ENCODE peak calls at places on chromosomes 4 and X, in ten cellular contexts. O, X, A, T, P, Z, L, G, Q and J are unnamed samples.

GRCh38 chrX:115896362-115896761 is 274.2 kb upstream of the AGTR2 start:
- DNase-seq in X (no peak), Z (no peak), T (no peak), A (no peak), L (no peak), G (no peak), P (no peak), O (no peak), Q (no peak), J (no peak)

GRCh38 chr4:17561195-17561909 is 15.6 kb upstream of the LAP3 start:
- DNase-seq in T (no peak), P (peak), X (peak), Q (no peak), Z (peak), L (no peak), G (no peak), A (no peak), O (no peak), J (no peak)

GRCh38 chrX:149124526-149125108 is 380.5 kb downstream of the IDS start:
- DNase-seq in P (peak), T (no peak), L (no peak), X (no peak), G (no peak), A (no peak), Z (no peak), O (no peak), Q (no peak), J (no peak)

GRCh38 chrX:72306085-72306801 is 529 bp upstream of the CITED1 start:
- DNase-seq in X (no peak), L (no peak), Q (peak), P (no peak), Z (no peak), A (no peak), O (no peak), G (no peak), T (no peak), J (no peak)

GRCh38 chrX:82127228-82128123 is 925.6 kb downstream of the SH3BGRL start:
- DNase-seq in A (no peak), Z (no peak), Q (no peak), P (no peak), X (no peak), T (no peak), O (peak), L (no peak), G (no peak), J (no peak)

GRCh38 chr4:40837094-40837870 is 87.5 kb downstream of the NSUN7 start:
- DNase-seq in Z (no peak), T (peak), A (no peak), X (no peak), G (no peak), O (no peak), Q (peak), P (no peak), L (no peak), J (no peak)

GRCh38 chr4:164935363-164935762 is 42.1 kb downstream of the TRIM61 start:
- DNase-seq in O (no peak), X (no peak), P (no peak), G (no peak), T (no peak), A (no peak), Z (no peak), Q (no peak), L (no peak), J (no peak)

GRCh38 chrX:57821703-57822375 is 88.4 kb downstream of the ZXDA start:
- DNase-seq in Z (peak), A (peak), P (peak), X (peak), G (no peak), T (peak), O (peak), Q (no peak), L (no peak), J (no peak)

GRCh38 chrX:32532282-32532681 is 679.1 kb downstream of the DMD start:
- DNase-seq in Q (no peak), Z (no peak), O (no peak), T (no peak), P (no peak), X (no peak), A (no peak), G (no peak), L (no peak), J (no peak)

GRCh38 chr4:24160358-24160757 is 270.5 kb upstream of the PPARGC1A start:
- DNase-seq in P (peak), G (no peak), O (no peak), L (no peak), Q (no peak), X (no peak), A (no peak), T (no peak), Z (no peak), J (no peak)

GRCh38 chrX:48761674-48762471 is at the start of gene GLOD5:
- DNase-seq in A (peak), O (no peak), P (peak), Q (no peak), L (no peak), T (peak), G (no peak), X (no peak), Z (no peak), J (peak)

GRCh38 chrX:23885803-23886202 is 21.9 kb downstream of the APOO start:
- DNase-seq in T (no peak), Q (no peak), P (no peak), L (no peak), G (no peak), A (peak), O (no peak), Z (no peak), X (peak), J (no peak)

GRCh38 chrX:1417921-1418875 is 26.3 kb upstream of the SLC25A6 start:
- DNase-seq in L (no peak), Z (no peak), P (no peak), G (peak), A (no peak), T (no peak), O (no peak), Q (peak), X (no peak), J (no peak)

GRCh38 chr4:6808259-6808658 is 25.7 kb downstream of the KIAA0232 start:
- DNase-seq in L (no peak), Z (no peak), P (no peak), X (no peak), A (no peak), O (no peak), T (no peak), Q (no peak), G (no peak), J (no peak)

GRCh38 chr4:28443371-28443770 is 1582.7 kb downstream of the STIM2 start:
- DNase-seq in A (no peak), X (no peak), O (no peak), Q (no peak), P (no peak), L (no peak), G (no peak), T (no peak), Z (no peak), J (no peak)

GRCh38 chr4:28548549-28548948 is 1687.9 kb downstream of the STIM2 start:
- DNase-seq in T (no peak), O (no peak), G (no peak), X (no peak), A (no peak), L (no peak), Q (no peak), P (no peak), Z (no peak), J (no peak)

GRCh38 chrX:74509989-74510388 is 88.7 kb downstream of the SLC16A2 start:
- DNase-seq in L (no peak), T (no peak), O (no peak), Z (no peak), X (no peak), Q (no peak), P (no peak), G (no peak), A (no peak), J (no peak)

GRCh38 chr4:120630432-120630831 is 292.1 kb downstream of the PRDM5 start:
- DNase-seq in G (no peak), Q (no peak), T (no peak), P (peak), A (no peak), Z (no peak), X (no peak), L (no peak), O (no peak), J (no peak)

GRCh38 chr4:73897380-73898136 is 28.4 kb downstream of the CXCL1 start:
- DNase-seq in L (no peak), T (no peak), P (no peak), Z (peak), X (peak), A (no peak), G (no peak), O (no peak), Q (no peak), J (no peak)

GRCh38 chrX:13900351-13900750 is 83.5 kb upstream of the GPM6B start:
- DNase-seq in Z (no peak), L (no peak), P (no peak), A (no peak), T (no peak), G (no peak), X (no peak), O (no peak), Q (no peak), J (no peak)

GRCh38 chrX:19554786-19555185 is 39.5 kb upstream of the MAP3K15 start:
- DNase-seq in X (peak), T (no peak), O (no peak), P (peak), G (no peak), Z (peak), Q (no peak), A (no peak), L (no peak), J (no peak)

GRCh38 chr4:15586046-15586445 is 69.1 kb downstream of the FBXL5 start:
- DNase-seq in Z (peak), P (no peak), O (no peak), T (no peak), X (no peak), G (no peak), Q (no peak), A (no peak), L (no peak), J (no peak)

GRCh38 chr4:154192585-154192984 is 299.0 kb downstream of the DCHS2 start:
- DNase-seq in T (no peak), P (no peak), X (no peak), Q (no peak), L (no peak), A (no peak), G (no peak), Z (no peak), O (no peak), J (no peak)

GRCh38 chr4:59553063-59553738 is 1646.9 kb upstream of the ADGRL3 start:
- DNase-seq in P (peak), L (no peak), T (no peak), Z (peak), X (no peak), G (no peak), A (no peak), Q (no peak), O (no peak), J (no peak)

GRCh38 chr4:69473699-69474098 is 22.0 kb downstream of the UGT2B4 start:
- DNase-seq in P (no peak), T (no peak), Q (no peak), O (no peak), G (no peak), A (no peak), Z (no peak), L (no peak), X (no peak), J (no peak)

GRCh38 chr4:47031011-47031678 is at the start of gene GABRB1:
- DNase-seq in X (peak), Q (peak), G (peak), L (no peak), T (no peak), P (peak), O (no peak), Z (peak), A (peak), J (no peak)

GRCh38 chr4:96097040-96097607 is 257.2 kb downstream of the PDHA2 start:
- DNase-seq in Z (no peak), P (peak), L (no peak), T (no peak), G (no peak), Q (no peak), X (peak), A (no peak), O (no peak), J (no peak)

GRCh38 chrX:51954592-51954991 is 61.2 kb downstream of the MAGED1 start:
- DNase-seq in Q (no peak), X (no peak), G (no peak), A (no peak), P (no peak), T (no peak), O (no peak), L (no peak), Z (no peak), J (no peak)

GRCh38 chr4:184408021-184408710 is 66.2 kb downstream of the IRF2 start:
- DNase-seq in T (no peak), Z (peak), L (no peak), G (no peak), Q (no peak), P (peak), X (peak), A (no peak), O (no peak), J (no peak)

GRCh38 chrX:48937065-48937907 is 18.5 kb upstream of the PIM2 start:
- DNase-seq in T (no peak), O (peak), L (peak), G (no peak), A (no peak), Z (no peak), Q (peak), X (peak), P (no peak), J (peak)

GRCh38 chrX:132480581-132481203 is 8.1 kb downstream of the MBNL3 start:
- DNase-seq in P (peak), O (peak), A (peak), T (peak), X (peak), G (no peak), L (peak), Q (no peak), Z (peak), J (peak)